ENCODE peak calls at places on chromosome 12, in ten cellular contexts. U is thyroid gland, N is transverse colon, D is ovary, V is IMR-90, H is heart left ventricle, K is upper lobe of left lung, I is uterus, P is breast epithelium, R is sigmoid colon. F is an unnamed sample.

GRCh38 chr12:52692253-52692652 is 11.1 kb downstream of the KRT77 start:
- DNase-seq in U (no peak), N (no peak), D (no peak), V (no peak), H (no peak), K (no peak), I (no peak), P (no peak), R (no peak), F (no peak)

GRCh38 chr12:124480469-124481256 is 86.7 kb downstream of the NCOR2 start:
- DNase-seq in U (peak; percentile 94), N (peak; percentile 70), D (peak; percentile 89), V (peak; percentile 47), H (peak; percentile 67), K (no peak), I (peak; percentile 71), P (peak; percentile 72), R (no peak), F (peak; percentile 64)

GRCh38 chr12:121009744-121010143 is 6.5 kb downstream of the C12orf43 start:
- DNase-seq in U (peak; percentile 13), N (peak; percentile 72), D (no peak), V (peak; percentile 42), H (no peak), K (no peak), I (no peak), P (no peak), R (no peak), F (peak; percentile 85)

GRCh38 chr12:62762645-62763044 is 172.3 kb downstream of the PPM1H start:
- DNase-seq in U (no peak), N (no peak), D (no peak), V (no peak), H (no peak), K (no peak), I (no peak), P (no peak), R (no peak), F (no peak)

GRCh38 chr12:92337128-92337527 is 191.5 kb upstream of the BTG1 start:
- DNase-seq in U (no peak), N (no peak), D (no peak), V (peak; percentile 26), H (no peak), K (no peak), I (no peak), P (no peak), R (no peak), F (no peak)

GRCh38 chr12:7782055-7782454 is 7.1 kb upstream of the NANOG start:
- DNase-seq in U (no peak), N (no peak), D (no peak), V (no peak), H (no peak), K (no peak), I (no peak), P (no peak), R (no peak), F (no peak)

GRCh38 chr12:6494351-6494743 is 445 bp downstream of the NCAPD2 start:
- DNase-seq in U (no peak), N (no peak), D (no peak), V (no peak), H (no peak), K (no peak), I (no peak), P (no peak), R (no peak), F (no peak)

GRCh38 chr12:123269980-123270379 is 1.7 kb downstream of the CDK2AP1 start:
- DNase-seq in U (no peak), N (no peak), D (no peak), V (no peak), H (no peak), K (no peak), I (no peak), P (no peak), R (no peak), F (no peak)

GRCh38 chr12:112450725-112451124 is 32.0 kb downstream of the PTPN11 start:
- DNase-seq in U (no peak), N (no peak), D (no peak), V (no peak), H (no peak), K (no peak), I (no peak), P (no peak), R (no peak), F (no peak)

GRCh38 chr12:17470460-17470859 is 619.5 kb downstream of the RERGL start:
- DNase-seq in U (no peak), N (no peak), D (no peak), V (no peak), H (no peak), K (no peak), I (no peak), P (no peak), R (no peak), F (no peak)

GRCh38 chr12:108826807-108827721 is 30.3 kb downstream of the SSH1 start:
- DNase-seq in U (no peak), N (no peak), D (no peak), V (peak; percentile 60), H (no peak), K (no peak), I (no peak), P (no peak), R (no peak), F (no peak)

GRCh38 chr12:27207626-27208413 is 36.3 kb upstream of the STK38L start:
- DNase-seq in U (no peak), N (no peak), D (no peak), V (peak; percentile 45), H (no peak), K (no peak), I (no peak), P (no peak), R (no peak), F (peak; percentile 45)

GRCh38 chr12:106327256-106327852 is 24.8 kb downstream of the TCP11L2 start:
- DNase-seq in U (no peak), N (no peak), D (no peak), V (no peak), H (no peak), K (no peak), I (no peak), P (no peak), R (no peak), F (no peak)

GRCh38 chr12:94817695-94818075 is 167.3 kb upstream of the TMCC3 start:
- DNase-seq in U (no peak), N (no peak), D (no peak), V (no peak), H (no peak), K (no peak), I (no peak), P (no peak), R (no peak), F (no peak)
- H3K4me3 ChIP-seq in U (no peak overlapping the region), N (no peak overlapping the region), D (no peak overlapping the region), V (no peak overlapping the region), H (no peak overlapping the region), K (no peak overlapping the region), I (no peak overlapping the region), P (no peak overlapping the region), R (no peak overlapping the region), F (no peak overlapping the region)

GRCh38 chr12:77231548-77231947 is 166.2 kb upstream of the E2F7 start:
- DNase-seq in U (peak; percentile 34), N (peak; percentile 63), D (peak; percentile 90), V (peak; percentile 55), H (peak; percentile 52), K (peak; percentile 62), I (peak; percentile 75), P (peak; percentile 52), R (peak; percentile 82), F (peak; percentile 69)
- H3K4me1 ChIP-seq in U (peaks cover 14% of the 10 kb centered on the region), N (no peaks in the 10 kb centered on the region), D (peaks cover 10% of the 10 kb centered on the region), V (no peaks in the 10 kb centered on the region), H (peaks cover 7% of the 10 kb centered on the region), K (peaks cover 16% of the 10 kb centered on the region), I (no peaks in the 10 kb centered on the region), P (no peaks in the 10 kb centered on the region), R (no peaks in the 10 kb centered on the region), F (peaks cover 5% of the 10 kb centered on the region)

GRCh38 chr12:45590646-45591045 is 138.9 kb upstream of the ARID2 start:
- DNase-seq in U (no peak), N (no peak), D (no peak), V (no peak), H (no peak), K (no peak), I (no peak), P (no peak), R (no peak), F (no peak)

GRCh38 chr12:45587877-45588530 is 141.5 kb upstream of the ARID2 start:
- DNase-seq in U (no peak), N (peak; percentile 38), D (no peak), V (no peak), H (no peak), K (no peak), I (no peak), P (no peak), R (no peak), F (peak; percentile 7)

GRCh38 chr12:45586486-45586885 is 143.0 kb upstream of the ARID2 start:
- DNase-seq in U (no peak), N (peak; percentile 18), D (no peak), V (no peak), H (no peak), K (no peak), I (no peak), P (no peak), R (no peak), F (no peak)

GRCh38 chr12:45585522-45586230 is 143.8 kb upstream of the ARID2 start:
- DNase-seq in U (no peak), N (no peak), D (no peak), V (no peak), H (no peak), K (no peak), I (no peak), P (no peak), R (peak; percentile 62), F (no peak)

GRCh38 chr12:45587042-45587441 is 142.5 kb upstream of the ARID2 start:
- DNase-seq in U (no peak), N (peak; percentile 56), D (no peak), V (no peak), H (no peak), K (no peak), I (no peak), P (no peak), R (no peak), F (no peak)
- TF ChIP-seq POLR2A in U (no peak), N (no peak), D (no peak), V (no peak), H (no peak), K (no peak), I (no peak), P (no peak), R (no peak), F (no peak)

GRCh38 chr12:2812290-2813213 is at the start of gene ITFG2:
- DNase-seq in U (peak; percentile 99), N (peak; percentile 98), D (peak; percentile 98), V (peak; percentile 98), H (peak; percentile 100), K (peak; percentile 100), I (peak; percentile 99), P (peak; percentile 94), R (peak; percentile 99), F (peak; percentile 98)

GRCh38 chr12:2813573-2814185 is 1.2 kb downstream of the ITFG2 start:
- DNase-seq in U (peak; percentile 37), N (peak; percentile 55), D (no peak), V (peak; percentile 69), H (no peak), K (peak; percentile 58), I (no peak), P (no peak), R (no peak), F (peak; percentile 45)

GRCh38 chr12:2813214-2813554 is 716 bp downstream of the ITFG2 start:
- DNase-seq in U (no peak), N (no peak), D (no peak), V (no peak), H (no peak), K (no peak), I (no peak), P (no peak), R (no peak), F (no peak)

GRCh38 chr12:2806700-2807099 is 5.8 kb upstream of the ITFG2 start:
- DNase-seq in U (no peak), N (no peak), D (no peak), V (no peak), H (no peak), K (no peak), I (no peak), P (no peak), R (no peak), F (no peak)

GRCh38 chr12:2811791-2812190 is 677 bp upstream of the ITFG2 start:
- DNase-seq in U (no peak), N (no peak), D (peak; percentile 34), V (no peak), H (no peak), K (no peak), I (no peak), P (no peak), R (no peak), F (no peak)
- H3K4me3 ChIP-seq in U (peak overlapping the region; percentile 53), N (no peak overlapping the region), D (peak overlapping the region; percentile 89), V (no peak overlapping the region), H (peak overlapping the region; percentile 70), K (peak overlapping the region; percentile 68), I (peak overlapping the region; percentile 79), P (peak overlapping the region; percentile 78), R (peak overlapping the region; percentile 76), F (peak overlapping the region; percentile 69)